ENCODE peak calls at places on chromosomes 7 and 10, in seven cellular contexts. H is adrenal gland, X is progenitor cell of endocrine pancreas, A is head of caudate nucleus, Y is right cardiac atrium, O is NCI-H1092 treated with DMSO at 0.1 percent for 48 hours, C is HCT116. M is an unnamed sample.

GRCh38 chr7:24948739-24949138 is 31.2 kb downstream of the OSBPL3 start:
- DNase-seq in H (no peak), X (no peak), A (no peak), Y (no peak), O (no peak), C (no peak), M (no peak)

GRCh38 chr7:156106107-156106426 is 293.8 kb upstream of the SHH start:
- DNase-seq in H (peak; percentile 66), X (no peak), A (no peak), Y (no peak), O (no peak), C (no peak), M (peak; percentile 58)

GRCh38 chr7:111172573-111172972 is 81.6 kb downstream of the LRRN3 start:
- DNase-seq in H (no peak), X (no peak), A (no peak), Y (no peak), O (no peak), C (no peak), M (no peak)

GRCh38 chr7:29684787-29685650 is 121.3 kb upstream of the WIPF3 start:
- DNase-seq in H (peak; percentile 78), X (peak; percentile 70), A (peak; percentile 62), Y (peak; percentile 92), O (peak; percentile 68), C (peak; percentile 23), M (peak; percentile 93)

GRCh38 chr7:127751723-127752448 is 99.9 kb downstream of the SND1 start:
- DNase-seq in H (peak; percentile 45), X (no peak), A (no peak), Y (peak; percentile 34), O (no peak), C (no peak), M (peak; percentile 71)

GRCh38 chr7:84058311-84059076 is 136.1 kb downstream of the SEMA3A start:
- DNase-seq in H (no peak), X (no peak), A (no peak), Y (no peak), O (no peak), C (no peak), M (no peak)

GRCh38 chr7:22969010-22969431 is 44.9 kb downstream of the HYCC1 start:
- DNase-seq in H (no peak), X (no peak), A (no peak), Y (no peak), O (no peak), C (no peak), M (peak; percentile 22)

GRCh38 chr10:86651631-86652331 is 2.6 kb upstream of the OPN4 start:
- DNase-seq in H (peak; percentile 19), X (no peak), A (no peak), Y (peak; percentile 47), O (no peak), C (no peak), M (peak; percentile 46)

GRCh38 chr10:3564599-3564998 is 220.4 kb downstream of the KLF6 start:
- DNase-seq in H (no peak), X (no peak), A (no peak), Y (no peak), O (no peak), C (no peak), M (no peak)

GRCh38 chr7:101169838-101170531 is 4.6 kb upstream of the VGF start:
- DNase-seq in H (peak; percentile 78), X (peak; percentile 76), A (peak; percentile 65), Y (peak; percentile 88), O (peak; percentile 69), C (no peak), M (peak; percentile 87)

GRCh38 chr7:97006146-97006950 is 995 bp downstream of the DLX6 start:
- DNase-seq in H (no peak), X (peak; percentile 52), A (peak; percentile 66), Y (no peak), O (peak; percentile 80), C (no peak), M (peak; percentile 86)

GRCh38 chr10:8380833-8381491 is 326.5 kb downstream of the GATA3 start:
- DNase-seq in H (no peak), X (no peak), A (no peak), Y (no peak), O (no peak), C (no peak), M (no peak)

GRCh38 chr10:29326299-29326698 is 37.4 kb downstream of the LYZL1 start:
- DNase-seq in H (no peak), X (no peak), A (no peak), Y (no peak), O (no peak), C (no peak), M (no peak)

GRCh38 chr7:97801108-97801507 is 69.2 kb downstream of the TAC1 start:
- DNase-seq in H (no peak), X (no peak), A (no peak), Y (no peak), O (no peak), C (no peak), M (no peak)

GRCh38 chr10:133281084-133281483 is 4.4 kb upstream of the ADAM8 start:
- DNase-seq in H (no peak), X (no peak), A (no peak), Y (no peak), O (no peak), C (no peak), M (no peak)

GRCh38 chr10:72297281-72297967 is 23.7 kb downstream of the DDIT4 start:
- DNase-seq in H (peak; percentile 88), X (no peak), A (peak; percentile 61), Y (peak; percentile 94), O (no peak), C (no peak), M (peak; percentile 97)

GRCh38 chr10:115093776-115094361 is 704 bp downstream of the ATRNL1 start:
- DNase-seq in H (peak; percentile 54), X (peak; percentile 30), A (peak; percentile 23), Y (peak; percentile 40), O (peak; percentile 37), C (no peak), M (peak; percentile 80)

GRCh38 chr7:90211391-90212148 is at the start of gene STEAP2:
- DNase-seq in H (peak; percentile 86), X (peak; percentile 87), A (peak; percentile 96), Y (peak; percentile 97), O (peak; percentile 67), C (peak; percentile 82), M (peak; percentile 97)

GRCh38 chr7:130986271-130986690 is 252.3 kb upstream of the KLF14 start:
- DNase-seq in H (no peak), X (no peak), A (no peak), Y (no peak), O (no peak), C (no peak), M (no peak)

GRCh38 chr7:45203947-45204445 is 46.4 kb downstream of the RAMP3 start:
- DNase-seq in H (no peak), X (no peak), A (no peak), Y (no peak), O (no peak), C (no peak), M (no peak)

GRCh38 chr7:30859940-30860623 is 51.6 kb upstream of the AQP1 start:
- DNase-seq in H (no peak), X (no peak), A (no peak), Y (peak; percentile 29), O (no peak), C (no peak), M (no peak)

GRCh38 chr7:8418627-8419245 is 14.7 kb upstream of the NXPH1 start:
- DNase-seq in H (peak; percentile 79), X (no peak), A (peak; percentile 50), Y (no peak), O (peak; percentile 84), C (peak; percentile 57), M (no peak)

GRCh38 chr7:65475734-65476319 is 102.2 kb downstream of the ZNF92 start:
- DNase-seq in H (no peak), X (no peak), A (no peak), Y (no peak), O (no peak), C (no peak), M (no peak)

GRCh38 chr7:105713488-105714465 is 132.5 kb upstream of the EFCAB10 start:
- DNase-seq in H (peak; percentile 34), X (no peak), A (no peak), Y (no peak), O (no peak), C (no peak), M (no peak)